ENCODE peak calls at places on chromosomes 6 and 20, in nine cellular contexts. S, U, M, R, L, P, X, A and V are unnamed samples.

GRCh38 chr6:88662163-88662580 is 301.2 kb downstream of the RNGTT start:
- DNase-seq in S (no peak), U (no peak), M (no peak), R (no peak), L (no peak), P (no peak), X (no peak), A (no peak), V (no peak)

GRCh38 chr6:145028144-145028818 is 707.0 kb downstream of the EPM2A start:
- DNase-seq in S (no peak), U (peak), M (peak), R (peak), L (no peak), P (no peak), X (peak), A (no peak), V (no peak)

GRCh38 chr6:32168807-32169206 is 4.4 kb downstream of the EGFL8 start:
- DNase-seq in S (no peak), U (no peak), M (no peak), R (no peak), L (no peak), P (no peak), X (no peak), A (no peak), V (no peak)

GRCh38 chr6:116070990-116071389 is 10.3 kb upstream of the FRK start:
- DNase-seq in S (no peak), U (no peak), M (no peak), R (no peak), L (no peak), P (no peak), X (no peak), A (no peak), V (no peak)

GRCh38 chr6:109456283-109456583 is 661 bp upstream of the MICAL1 start:
- DNase-seq in S (no peak), U (no peak), M (no peak), R (no peak), L (no peak), P (no peak), X (no peak), A (no peak), V (no peak)

GRCh38 chr6:36956111-36956820 is 1.7 kb downstream of the PI16 start:
- DNase-seq in S (no peak), U (no peak), M (no peak), R (no peak), L (no peak), P (no peak), X (no peak), A (no peak), V (peak)

GRCh38 chr6:149918151-149918905 is 4.6 kb downstream of the RAET1G start:
- DNase-seq in S (no peak), U (no peak), M (no peak), R (no peak), L (no peak), P (no peak), X (no peak), A (no peak), V (no peak)

GRCh38 chr20:51059862-51060261 is 37.0 kb upstream of the KCNG1 start:
- DNase-seq in S (no peak), U (peak), M (no peak), R (peak), L (no peak), P (no peak), X (no peak), A (no peak), V (no peak)

GRCh38 chr6:3534599-3534998 is 77.7 kb upstream of the SLC22A23 start:
- DNase-seq in S (no peak), U (no peak), M (no peak), R (peak), L (no peak), P (no peak), X (peak), A (no peak), V (peak)

GRCh38 chr6:153058291-153058690 is 55.8 kb upstream of the MTRF1L start:
- DNase-seq in S (no peak), U (peak), M (peak), R (no peak), L (no peak), P (no peak), X (peak), A (no peak), V (no peak)

GRCh38 chr6:156585859-156586258 is 191.3 kb upstream of the ARID1B start:
- DNase-seq in S (no peak), U (peak), M (peak), R (no peak), L (no peak), P (no peak), X (no peak), A (no peak), V (no peak)

GRCh38 chr20:41951615-41952014 is 333.4 kb upstream of the CHD6 start:
- DNase-seq in S (no peak), U (no peak), M (no peak), R (no peak), L (no peak), P (no peak), X (no peak), A (no peak), V (no peak)

GRCh38 chr20:41960166-41960565 is 342.0 kb upstream of the CHD6 start:
- DNase-seq in S (no peak), U (no peak), M (no peak), R (no peak), L (no peak), P (no peak), X (no peak), A (no peak), V (no peak)

GRCh38 chr20:41958391-41958790 is 340.2 kb upstream of the CHD6 start:
- DNase-seq in S (no peak), U (no peak), M (no peak), R (no peak), L (no peak), P (no peak), X (no peak), A (no peak), V (no peak)

DNA sequence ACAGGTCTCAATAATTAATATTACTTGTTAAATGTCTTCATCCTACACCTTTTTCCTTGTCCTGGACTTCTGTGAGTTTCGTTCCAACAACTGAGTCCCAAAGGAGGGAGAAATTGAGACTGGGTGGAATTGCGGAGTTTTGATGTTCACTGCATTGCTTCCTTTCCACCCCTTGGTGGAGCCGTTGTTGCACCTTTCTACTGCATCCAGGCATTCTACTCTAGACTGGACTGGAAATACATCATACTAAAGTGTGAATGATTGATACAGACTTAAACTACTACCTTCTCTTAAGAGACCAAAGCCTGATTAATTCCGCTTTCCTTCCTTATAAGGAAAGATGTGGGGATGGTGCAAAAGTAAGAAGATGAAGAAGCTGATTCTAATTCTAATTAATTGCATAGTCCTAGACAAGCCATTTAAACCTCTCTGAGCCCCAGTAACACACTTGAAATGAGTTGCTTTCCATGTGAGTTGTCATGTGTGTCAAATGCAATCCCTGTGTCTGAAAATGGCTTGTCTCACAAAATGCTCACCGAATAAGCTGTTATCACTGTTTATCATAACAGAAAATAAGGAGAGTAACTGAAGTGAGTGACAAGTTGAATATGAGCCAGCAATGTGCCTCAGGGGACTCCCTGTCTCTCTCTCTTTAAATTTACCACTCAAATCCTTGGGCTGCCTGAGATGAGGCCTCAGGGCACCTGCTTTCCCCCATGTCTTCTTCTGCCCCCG is 338.3 kb upstream of the CHD6 start:
- DNase-seq in S (no peak), U (peak), M (peak), R (no peak), L (no peak), P (no peak), X (peak), A (no peak), V (peak)
- TF ChIP-seq CTCF in S (peak), U (peak), M (peak), R (peak), L (no peak), P (peak), X (peak), A (peak), V (peak)

GRCh38 chr20:10613911-10614310 is 59.9 kb downstream of the JAG1 start:
- DNase-seq in S (no peak), U (no peak), M (no peak), R (no peak), L (no peak), P (no peak), X (no peak), A (no peak), V (no peak)

GRCh38 chr20:10609276-10609675 is 64.5 kb downstream of the JAG1 start:
- DNase-seq in S (no peak), U (peak), M (no peak), R (peak), L (peak), P (no peak), X (peak), A (no peak), V (peak)

GRCh38 chr20:10610266-10610665 is 63.5 kb downstream of the JAG1 start:
- DNase-seq in S (no peak), U (peak), M (no peak), R (no peak), L (no peak), P (no peak), X (no peak), A (no peak), V (no peak)

GRCh38 chr20:10609726-10610125 is 64.1 kb downstream of the JAG1 start:
- DNase-seq in S (no peak), U (peak), M (no peak), R (no peak), L (no peak), P (no peak), X (no peak), A (no peak), V (no peak)

DNA sequence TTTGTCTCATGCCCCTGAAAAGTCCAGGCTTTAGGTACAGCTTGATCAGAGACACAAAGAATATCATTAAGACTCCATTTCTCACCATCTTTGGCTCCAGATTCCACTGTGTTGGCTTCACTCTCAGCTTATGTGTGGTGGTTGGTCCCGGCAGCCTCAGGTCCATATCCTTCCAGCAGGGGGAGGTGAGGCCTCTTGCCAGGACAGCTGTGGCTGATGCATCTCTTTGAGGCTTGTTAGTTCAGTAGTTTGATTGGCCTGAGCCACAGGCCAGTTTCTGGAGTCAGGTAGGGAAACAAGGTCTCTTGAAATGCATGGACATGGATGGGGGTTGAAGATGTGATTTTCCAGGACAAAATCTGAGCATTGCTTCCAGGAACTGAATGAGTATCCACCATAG is 62.4 kb downstream of the JAG1 start:
- DNase-seq in S (no peak), U (peak), M (peak), R (peak), L (no peak), P (no peak), X (peak), A (no peak), V (no peak)
- TF ChIP-seq CTCF in S (peak), U (peak), M (peak), R (peak), L (no peak), P (peak), X (peak), A (peak), V (peak)

GRCh38 chr6:122998403-122998965 is 2.4 kb downstream of the CLVS2 start:
- DNase-seq in S (no peak), U (no peak), M (peak), R (no peak), L (no peak), P (no peak), X (no peak), A (no peak), V (no peak)

GRCh38 chr6:122997541-122998150 is 1.6 kb downstream of the CLVS2 start:
- DNase-seq in S (no peak), U (no peak), M (peak), R (no peak), L (no peak), P (no peak), X (no peak), A (no peak), V (no peak)

GRCh38 chr6:122994256-122994655 is 1.8 kb upstream of the CLVS2 start:
- DNase-seq in S (no peak), U (no peak), M (no peak), R (no peak), L (no peak), P (no peak), X (no peak), A (no peak), V (no peak)

GRCh38 chr6:122996797-122997520 is 924 bp downstream of the CLVS2 start:
- DNase-seq in S (no peak), U (no peak), M (peak), R (no peak), L (no peak), P (no peak), X (no peak), A (no peak), V (no peak)

GRCh38 chr6:122995930-122996796 is at the start of gene CLVS2:
- DNase-seq in S (no peak), U (peak), M (peak), R (peak), L (no peak), P (peak), X (peak), A (peak), V (no peak)
- TF ChIP-seq CTCF in S (no peak), U (no peak), M (no peak), R (no peak), L (no peak), P (no peak), X (no peak), A (no peak), V (no peak)

GRCh38 chr20:4516851-4517250 is 204.9 kb upstream of the PRND start:
- DNase-seq in S (no peak), U (no peak), M (no peak), R (no peak), L (no peak), P (no peak), X (no peak), A (no peak), V (no peak)

GRCh38 chr20:4524307-4524706 is 197.4 kb upstream of the PRND start:
- DNase-seq in S (no peak), U (no peak), M (no peak), R (no peak), L (no peak), P (no peak), X (no peak), A (no peak), V (no peak)

GRCh38 chr20:4521170-4521968 is 200.3 kb upstream of the PRND start:
- DNase-seq in S (no peak), U (no peak), M (no peak), R (no peak), L (no peak), P (no peak), X (no peak), A (no peak), V (no peak)

GRCh38 chr20:4522310-4522709 is 199.4 kb upstream of the PRND start:
- DNase-seq in S (no peak), U (no peak), M (no peak), R (no peak), L (no peak), P (no peak), X (no peak), A (no peak), V (no peak)

DNA sequence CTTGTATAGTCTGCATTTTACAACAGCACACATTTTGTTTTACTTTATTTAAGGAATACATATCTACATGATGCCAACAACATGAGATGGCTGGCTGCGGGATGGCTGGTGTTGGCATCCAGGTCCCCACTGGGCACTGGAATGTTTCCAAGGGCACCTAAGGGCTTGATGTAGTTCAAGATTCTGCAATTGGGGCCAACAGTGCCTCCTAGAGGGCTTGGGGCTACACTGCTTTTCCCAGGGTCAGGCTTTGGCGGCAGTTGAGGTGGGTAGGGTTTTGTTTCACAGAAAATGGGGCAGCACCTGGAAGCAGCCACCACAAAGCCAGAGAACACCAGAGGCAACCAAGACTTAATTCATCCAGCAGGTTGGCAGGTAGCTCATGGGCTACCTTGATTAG is 202.2 kb upstream of the PRND start:
- DNase-seq in S (peak), U (no peak), M (peak), R (no peak), L (no peak), P (no peak), X (no peak), A (no peak), V (no peak)
- TF ChIP-seq CTCF in S (peak), U (peak), M (peak), R (peak), L (no peak), P (peak), X (peak), A (peak), V (peak)

DNA sequence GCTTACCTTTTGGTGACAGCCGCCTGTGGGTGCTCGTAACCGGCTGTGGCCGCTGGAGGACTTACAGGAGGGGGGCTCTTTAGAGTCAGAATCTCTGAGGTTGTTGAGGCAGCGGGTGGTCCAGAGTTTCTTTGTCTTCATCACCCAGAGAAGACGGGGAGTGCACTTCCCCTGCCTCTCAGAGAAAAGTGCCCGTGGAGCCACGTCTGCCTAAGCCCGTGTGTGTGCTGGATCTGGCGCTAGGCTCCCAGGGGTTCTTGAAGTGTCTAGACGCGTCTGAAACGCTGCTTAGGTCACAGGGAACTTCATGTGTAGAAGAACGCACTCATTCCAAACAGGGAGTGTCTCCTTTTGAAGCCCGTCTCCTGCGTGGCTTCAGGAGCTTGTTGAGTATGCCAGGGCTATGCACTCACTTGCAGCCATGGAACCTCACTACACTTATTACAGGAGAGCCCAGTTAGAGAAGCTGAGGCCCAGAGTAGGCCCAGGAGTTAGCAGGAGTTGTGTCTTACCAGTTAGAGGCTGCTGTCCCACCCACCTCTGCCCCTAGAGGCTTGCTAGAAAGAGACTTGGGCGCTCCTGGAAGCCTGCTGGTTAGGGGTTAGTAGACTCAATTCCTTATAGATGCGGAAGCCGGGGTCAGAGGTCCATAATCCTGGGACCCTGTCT is 1.3 kb downstream of the LSM14B start:
- DNase-seq in S (no peak), U (peak), M (peak), R (peak), L (no peak), P (no peak), X (peak), A (no peak), V (no peak)
- TF ChIP-seq CTCF in S (no peak), U (peak), M (peak), R (peak), L (no peak), P (peak), X (peak), A (no peak), V (no peak)